ENCODE peak calls at places on chromosomes 2 and 18, in seven cellular contexts. U is LoVo, D is tibial nerve, O is AG08396, A is fibroblast of mammary gland, Y is ACHN, P is upper lobe of right lung. Z is an unnamed sample.
A peak's percentile ranks its signal among the peaks of the same experiment; 100 is the strongest.

GRCh38 chr2:143905587-143905986 is 614.3 kb downstream of the ZEB2 start:
- DNase-seq in O (no peak), A (no peak), P (no peak), D (no peak), Y (no peak), U (no peak), Z (no peak)

GRCh38 chr2:65666156-65666725 is 233.8 kb upstream of the SPRED2 start:
- DNase-seq in D (no peak), O (peak; percentile 63), Y (no peak), U (peak; percentile 19), P (no peak), A (peak; percentile 58), Z (no peak)

GRCh38 chr2:10392100-10392499 is 56.0 kb downstream of the ODC1 start:
- DNase-seq in P (no peak), U (no peak), Y (no peak), A (no peak), O (no peak), D (no peak), Z (no peak)

GRCh38 chr2:34096552-34097171 is 497.6 kb upstream of the FAM98A start:
- DNase-seq in Y (peak; percentile 65), U (peak; percentile 55), O (peak; percentile 22), P (no peak), A (peak; percentile 67), D (peak; percentile 54), Z (no peak)

GRCh38 chr2:105712981-105713596 is 31.6 kb upstream of the NCK2 start:
- DNase-seq in A (peak; percentile 78), U (no peak), D (peak; percentile 13), Y (no peak), P (no peak), O (no peak), Z (no peak)

GRCh38 chr2:70420005-70420580 is 118.2 kb upstream of the FAM136A start:
- DNase-seq in P (no peak), Y (no peak), O (no peak), U (no peak), A (no peak), D (no peak), Z (no peak)

GRCh38 chr2:237393523-237393922 is 20.4 kb downstream of the COL6A3 start:
- DNase-seq in U (no peak), P (no peak), D (no peak), O (no peak), Y (no peak), A (peak; percentile 65), Z (no peak)

GRCh38 chr2:113217455-113218282 is 43.9 kb downstream of the PSD4 start:
- DNase-seq in A (no peak), P (no peak), Y (no peak), D (no peak), U (peak; percentile 56), O (no peak), Z (no peak)

GRCh38 chr2:134375935-134376334 is 122.1 kb downstream of the MGAT5 start:
- DNase-seq in O (no peak), U (no peak), D (peak; percentile 34), Y (peak; percentile 10), A (peak; percentile 73), P (no peak), Z (no peak)

GRCh38 chr2:240451108-240451611 is 15.7 kb downstream of the GPC1 start:
- DNase-seq in P (no peak), D (no peak), U (no peak), Y (no peak), O (no peak), A (no peak), Z (peak; percentile 45)

GRCh38 chr18:45567123-45567522 is 48.2 kb upstream of the SLC14A2 start:
- DNase-seq in U (no peak), O (peak; percentile 36), A (peak; percentile 43), D (no peak), Y (no peak), P (no peak), Z (no peak)

GRCh38 chr2:33363599-33364300 is 112.7 kb upstream of the RASGRP3 start:
- DNase-seq in A (peak; percentile 63), O (no peak), P (no peak), U (no peak), D (no peak), Y (no peak), Z (no peak)

GRCh38 chr2:85939136-85939535 is 50.3 kb upstream of the ST3GAL5 start:
- DNase-seq in A (no peak), U (no peak), P (no peak), O (no peak), Y (no peak), D (no peak), Z (no peak)

GRCh38 chr2:219274392-219274921 is 4.7 kb upstream of the DNAJB2 start:
- DNase-seq in P (peak; percentile 63), U (peak; percentile 77), D (no peak), Y (peak; percentile 95), A (peak; percentile 61), O (peak; percentile 84), Z (no peak)

GRCh38 chr2:151230627-151231026 is 31.0 kb downstream of the RBM43 start:
- DNase-seq in A (no peak), D (no peak), O (no peak), P (no peak), Y (no peak), U (no peak), Z (no peak)

GRCh38 chr2:191555092-191555742 is 122.7 kb upstream of the NABP1 start:
- DNase-seq in D (peak; percentile 93), O (peak; percentile 69), A (peak; percentile 78), Y (peak; percentile 84), P (peak; percentile 77), U (peak; percentile 80), Z (peak; percentile 71)